ENCODE peak calls at places on chromosomes 7 and 10, in seven cellular contexts. N is K562, O is stomach, B is upper lobe of left lung, Y is body of pancreas, Q is adrenal gland, T is H54. W is an unnamed sample.

GRCh38 chr10:76553700-76554470 is 1083.7 kb downstream of the KCNMA1 start:
- DNase-seq in N (no peak), O (no peak), Q (no peak), B (no peak), Y (no peak), T (no peak), W (no peak)

GRCh38 chr7:24898691-24899090 is 81.3 kb downstream of the OSBPL3 start:
- DNase-seq in N (no peak), O (no peak), B (no peak), T (peak), Q (no peak), Y (no peak), W (no peak)

GRCh38 chr7:123747620-123748141 is 1.1 kb downstream of the WASL start:
- DNase-seq in O (peak), Q (peak), T (peak), B (peak), N (peak), Y (peak), W (no peak)

GRCh38 chr10:9211228-9211627 is 1156.7 kb downstream of the GATA3 start:
- DNase-seq in B (no peak), T (no peak), Q (no peak), Y (no peak), O (no peak), N (no peak), W (no peak)

GRCh38 chr7:42831051-42831952 is 80.6 kb downstream of the C7orf25 start:
- DNase-seq in Y (peak), N (no peak), O (peak), Q (peak), B (peak), T (no peak), W (no peak)

GRCh38 chr10:117391436-117392205 is 16.4 kb upstream of the PDZD8 start:
- DNase-seq in T (no peak), Y (peak), Q (peak), O (no peak), B (peak), N (no peak), W (no peak)

GRCh38 chr10:132641966-132642731 is 104.6 kb downstream of the INPP5A start:
- DNase-seq in Q (no peak), N (no peak), B (peak), Y (no peak), T (no peak), O (no peak), W (no peak)

GRCh38 chr10:127945335-127945734 is 38.4 kb downstream of the PTPRE start:
- DNase-seq in Q (peak), Y (peak), O (peak), B (peak), N (no peak), T (peak), W (no peak)

GRCh38 chr7:40268836-40269235 is 134.0 kb downstream of the SUGCT start:
- DNase-seq in N (no peak), Q (peak), T (no peak), B (peak), O (no peak), Y (peak), W (no peak)

GRCh38 chr10:61283489-61284221 is 169.5 kb downstream of the TMEM26 start:
- DNase-seq in O (no peak), B (peak), N (no peak), Y (no peak), T (no peak), Q (peak), W (no peak)

GRCh38 chr10:15189133-15189881 is 20.8 kb upstream of the NMT2 start:
- DNase-seq in O (no peak), N (no peak), Q (no peak), T (no peak), B (no peak), Y (no peak), W (no peak)

GRCh38 chr7:107032720-107033438 is 11.6 kb upstream of the PRKAR2B start:
- DNase-seq in N (no peak), T (no peak), O (no peak), Q (no peak), B (no peak), Y (no peak), W (no peak)

GRCh38 chr7:83876593-83876992 is 227.7 kb upstream of the SEMA3E start:
- DNase-seq in Q (no peak), T (no peak), O (no peak), N (no peak), B (no peak), Y (no peak), W (no peak)

GRCh38 chr10:121734517-121735137 is 136.4 kb upstream of the FGFR2 start:
- DNase-seq in Q (peak), T (no peak), O (no peak), N (peak), B (no peak), Y (peak), W (no peak)

GRCh38 chr7:151228024-151228866 is 1.2 kb upstream of the ABCF2 start:
- DNase-seq in O (no peak), N (no peak), T (no peak), Q (no peak), Y (no peak), B (no peak), W (no peak)

GRCh38 chr10:21372651-21373410 is 152.7 kb downstream of the SKIDA1 start:
- DNase-seq in B (peak), O (no peak), N (peak), Q (peak), T (peak), Y (peak), W (peak)

GRCh38 chr7:149261321-149261828 is 621 bp upstream of the ZNF783 start:
- DNase-seq in Q (no peak), Y (no peak), T (peak), O (no peak), B (no peak), N (no peak), W (no peak)

GRCh38 chr10:112584276-112584675 is 137.3 kb downstream of the VTI1A start:
- DNase-seq in N (no peak), Q (no peak), T (peak), B (no peak), O (no peak), Y (no peak), W (no peak)

GRCh38 chr10:10658157-10658556 is 359.5 kb upstream of the CELF2 start:
- DNase-seq in T (no peak), O (no peak), B (no peak), Q (no peak), Y (no peak), N (no peak), W (no peak)

GRCh38 chr10:104322416-104322782 is 15.9 kb downstream of the ITPRIP start:
- DNase-seq in N (no peak), O (no peak), T (no peak), Q (no peak), B (peak), Y (no peak), W (no peak)

GRCh38 chr7:129347330-129347729 is 86.9 kb upstream of the STRIP2 start:
- DNase-seq in T (no peak), N (no peak), Q (no peak), O (no peak), B (no peak), Y (no peak), W (no peak)

GRCh38 chr7:138887872-138888656 is 90.1 kb upstream of the ATP6V0A4 start:
- DNase-seq in N (no peak), Y (no peak), B (no peak), Q (peak), O (no peak), T (no peak), W (no peak)

GRCh38 chr7:47239927-47240570 is 341.9 kb downstream of the TNS3 start:
- DNase-seq in Y (no peak), N (no peak), O (no peak), T (no peak), Q (no peak), B (no peak), W (no peak)

GRCh38 chr7:100607111-100607510 is 4.9 kb downstream of the PCOLCE start:
- DNase-seq in Q (no peak), O (no peak), B (no peak), N (no peak), Y (no peak), T (peak), W (no peak)

DNA sequence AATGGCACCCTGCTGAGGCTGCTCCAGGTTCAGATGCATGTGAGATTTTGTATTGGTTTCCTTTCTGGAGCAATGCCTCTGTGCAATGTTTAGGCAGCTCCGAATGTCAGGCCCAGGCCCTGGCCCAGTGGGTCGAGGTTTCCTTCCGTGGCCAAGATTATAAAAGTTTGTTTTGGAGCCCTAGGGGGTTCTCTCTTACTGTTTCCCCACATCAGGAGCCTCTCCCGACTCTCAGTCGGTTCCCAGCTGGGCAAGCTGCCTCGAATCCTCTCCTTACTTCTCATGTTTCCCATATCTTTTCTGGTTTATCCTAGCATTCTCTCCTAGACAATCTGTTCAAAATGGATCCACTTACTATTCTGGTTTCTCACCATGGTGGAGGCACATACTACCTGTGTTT is 11.0 kb downstream of the TMEM140 start:
- DNase-seq in N (no peak), Y (no peak), T (no peak), B (no peak), Q (no peak), O (no peak), W (no peak)
- TF ChIP-seq POLR2A in N (no peak), Y (no peak), T (no peak), B (no peak), Q (no peak), O (no peak), W (no peak)

GRCh38 chr10:49300140-49300974 is 1.4 kb downstream of the C10orf71 start:
- DNase-seq in Q (peak), N (peak), T (no peak), O (no peak), B (no peak), Y (peak), W (peak)
- TF ChIP-seq POLR2A in Q (no peak), N (peak), T (no peak), O (no peak), B (no peak), Y (no peak), W (no peak)

DNA sequence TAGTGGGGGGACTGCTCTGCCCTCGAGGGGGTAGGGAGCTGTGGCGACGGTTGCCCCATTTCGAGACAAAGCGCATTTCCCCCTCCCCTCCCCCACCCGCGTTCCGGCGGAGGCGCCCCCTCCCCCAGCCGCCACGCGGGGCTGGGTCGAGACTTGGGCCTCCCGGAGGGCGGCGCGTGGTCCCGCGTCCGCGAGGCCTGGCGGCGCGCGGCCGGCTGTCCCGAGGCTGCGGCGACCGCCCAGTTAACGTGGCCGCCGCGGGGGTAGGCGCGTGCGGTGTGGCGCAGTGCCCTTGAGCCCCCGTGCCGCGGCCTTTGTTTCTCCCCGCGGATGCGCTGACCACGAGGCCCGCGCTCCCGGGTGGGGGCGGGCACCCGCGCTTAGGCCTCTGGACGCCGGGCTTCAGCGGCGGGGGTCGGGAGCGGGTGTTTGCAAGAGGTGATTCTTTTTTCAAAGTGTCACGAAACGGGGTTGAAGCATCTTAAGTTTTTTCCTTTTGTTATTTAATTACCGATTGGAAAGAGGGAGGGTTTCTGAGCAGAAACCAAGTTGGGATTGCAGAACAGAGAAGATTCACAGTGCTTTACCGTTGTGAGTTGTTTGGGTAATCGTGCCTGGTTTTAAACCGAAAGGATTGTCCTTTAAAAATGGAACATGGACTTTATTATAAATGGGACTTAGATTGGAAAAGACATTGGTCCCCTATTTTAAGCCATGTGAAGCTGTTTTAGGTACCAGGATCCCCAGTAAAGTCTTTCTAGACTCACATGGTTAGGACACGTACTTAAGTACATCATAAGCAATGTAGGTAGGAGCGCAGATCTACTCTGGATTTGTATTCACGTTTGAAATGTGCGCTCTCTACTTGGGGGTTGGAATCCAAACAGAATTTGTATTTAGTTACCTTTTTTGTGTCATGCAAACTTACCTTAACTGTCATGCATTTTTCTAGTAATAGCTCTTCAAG is 757 bp downstream of the CBX3 start:
- DNase-seq in B (peak), T (no peak), N (peak), Y (peak), Q (peak), O (peak), W (no peak)
- TF ChIP-seq POLR2A in B (peak), T (peak), N (no peak), Y (no peak), Q (peak), O (no peak), W (peak)

GRCh38 chr10:30999084-30999712 is 32.5 kb downstream of the ZNF438 start:
- DNase-seq in T (no peak), N (no peak), O (peak), Y (peak), Q (peak), B (peak), W (no peak)
- TF ChIP-seq POLR2A in T (no peak), N (no peak), O (no peak), Y (no peak), Q (peak), B (peak), W (no peak)

DNA sequence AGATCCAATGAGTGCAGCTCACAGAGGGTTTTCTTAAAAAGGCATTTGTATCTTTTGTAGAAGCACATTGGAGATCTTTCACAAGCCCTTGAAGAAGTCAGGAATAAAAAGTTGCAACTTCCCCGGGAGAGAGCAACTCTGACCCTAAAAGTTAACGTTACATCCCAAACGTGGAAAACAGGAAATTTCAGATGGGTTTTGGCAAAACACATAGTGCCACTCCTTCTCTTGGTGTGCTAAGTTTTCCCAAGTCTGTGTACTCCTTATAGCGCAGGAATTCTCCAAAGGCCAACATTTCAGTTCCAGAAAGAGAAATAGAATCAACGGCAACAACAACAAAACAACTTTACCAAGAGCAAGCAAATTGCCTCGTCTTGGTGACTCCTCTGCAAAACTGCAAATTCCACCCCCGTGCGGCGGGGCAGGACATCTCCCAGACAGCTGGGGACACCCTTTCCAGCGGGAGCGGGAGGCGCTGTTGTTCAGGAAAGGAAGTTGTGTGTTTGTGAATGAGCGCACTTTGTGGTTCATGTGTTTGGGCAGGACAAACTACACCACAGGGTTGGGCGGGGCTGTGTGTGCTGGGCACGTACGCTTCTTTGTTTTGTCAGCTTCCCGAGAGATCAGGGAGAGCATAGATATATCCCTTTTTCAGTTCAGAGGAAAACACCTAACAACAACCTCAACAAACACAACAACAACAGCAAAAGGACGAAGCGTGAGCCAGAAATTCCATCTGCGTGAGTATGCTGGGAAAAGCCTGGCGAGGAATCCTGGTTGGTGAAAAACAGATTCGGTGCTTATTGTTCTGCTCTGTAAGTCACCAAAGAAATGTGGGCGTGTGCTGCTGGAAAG is 294.7 kb upstream of the PITRM1 start:
- DNase-seq in T (peak), Y (peak), N (no peak), Q (peak), O (peak), B (peak), W (no peak)
- TF ChIP-seq POLR2A in T (peak), Y (no peak), N (no peak), Q (no peak), O (no peak), B (no peak), W (no peak)